ENCODE peak calls at places on chromosomes 11 and 22, in six cellular contexts. One of them, this sample, is unnamed. For H3K36me3, the result is how much of the 10 kb centered on the place peaks cover.

GRCh38 chr11:68936676-68937620 is 33.3 kb downstream of the IGHMBP2 start:
- DNase-seq in left ventricle myocardium inferior: no peak
- DNase-seq in pancreas: no peak
- DNase-seq in brain microvascular endothelial cell: no peak
- DNase-seq in heart right ventricle: no peak
- DNase-seq in psoas muscle: no peak
- DNase-seq in this sample: peak

GRCh38 chr11:32586576-32587190 is 3.1 kb downstream of the EIF3M start:
- DNase-seq in psoas muscle: no peak
- DNase-seq in heart right ventricle: no peak
- DNase-seq in pancreas: no peak
- DNase-seq in left ventricle myocardium inferior: no peak
- DNase-seq in brain microvascular endothelial cell: peak
- DNase-seq in this sample: no peak

GRCh38 chr11:83599066-83599465 is 312.9 kb upstream of the CCDC90B start:
- DNase-seq in brain microvascular endothelial cell: no peak
- DNase-seq in left ventricle myocardium inferior: no peak
- DNase-seq in pancreas: no peak
- DNase-seq in psoas muscle: no peak
- DNase-seq in heart right ventricle: no peak
- DNase-seq in this sample: no peak

GRCh38 chr11:121534131-121535093 is 81.6 kb upstream of the SORL1-AS1 start:
- DNase-seq in brain microvascular endothelial cell: no peak
- DNase-seq in pancreas: no peak
- DNase-seq in heart right ventricle: peak
- DNase-seq in psoas muscle: no peak
- DNase-seq in left ventricle myocardium inferior: no peak
- DNase-seq in this sample: no peak

GRCh38 chr11:93727985-93728791 is 13.1 kb downstream of the TAF1D start:
- DNase-seq in brain microvascular endothelial cell: no peak
- DNase-seq in psoas muscle: no peak
- DNase-seq in pancreas: no peak
- DNase-seq in heart right ventricle: no peak
- DNase-seq in left ventricle myocardium inferior: no peak
- DNase-seq in this sample: no peak

GRCh38 chr11:32982626-32983025 is 33.1 kb upstream of the DEPDC7 start:
- DNase-seq in pancreas: no peak
- DNase-seq in heart right ventricle: no peak
- DNase-seq in psoas muscle: no peak
- DNase-seq in brain microvascular endothelial cell: no peak
- DNase-seq in left ventricle myocardium inferior: no peak
- DNase-seq in this sample: no peak

GRCh38 chr11:120389693-120390584 is 53.7 kb downstream of the ARHGEF12 start:
- DNase-seq in psoas muscle: no peak
- DNase-seq in brain microvascular endothelial cell: no peak
- DNase-seq in left ventricle myocardium inferior: no peak
- DNase-seq in pancreas: no peak
- DNase-seq in heart right ventricle: no peak
- DNase-seq in this sample: no peak

GRCh38 chr11:72703281-72704008 is 29.2 kb upstream of the PDE2A start:
- DNase-seq in left ventricle myocardium inferior: peak
- DNase-seq in brain microvascular endothelial cell: peak
- DNase-seq in pancreas: no peak
- DNase-seq in psoas muscle: peak
- DNase-seq in heart right ventricle: peak
- DNase-seq in this sample: no peak

GRCh38 chr11:72676874-72677341 is 2.7 kb upstream of the PDE2A start:
- DNase-seq in left ventricle myocardium inferior: peak
- DNase-seq in brain microvascular endothelial cell: peak
- DNase-seq in pancreas: peak
- DNase-seq in heart right ventricle: peak
- DNase-seq in psoas muscle: peak
- DNase-seq in this sample: peak

GRCh38 chr11:57681168-57681567 is 13.3 kb downstream of the ZDHHC5 start:
- DNase-seq in pancreas: no peak
- DNase-seq in psoas muscle: no peak
- DNase-seq in left ventricle myocardium inferior: no peak
- DNase-seq in heart right ventricle: no peak
- DNase-seq in brain microvascular endothelial cell: no peak
- DNase-seq in this sample: no peak

GRCh38 chr11:65501530-65502273 is 2.9 kb downstream of the MALAT1 start:
- DNase-seq in psoas muscle: no peak
- DNase-seq in pancreas: no peak
- DNase-seq in left ventricle myocardium inferior: no peak
- DNase-seq in heart right ventricle: no peak
- DNase-seq in brain microvascular endothelial cell: peak
- DNase-seq in this sample: peak

GRCh38 chr11:10669258-10670033 is 24.1 kb downstream of the IRAG1 start:
- DNase-seq in brain microvascular endothelial cell: peak
- DNase-seq in psoas muscle: peak
- DNase-seq in heart right ventricle: no peak
- DNase-seq in left ventricle myocardium inferior: no peak
- DNase-seq in pancreas: no peak
- DNase-seq in this sample: no peak

GRCh38 chr22:50524664-50525103 is 714 bp downstream of the SCO2 start:
- DNase-seq in brain microvascular endothelial cell: no peak
- DNase-seq in psoas muscle: no peak
- DNase-seq in left ventricle myocardium inferior: no peak
- DNase-seq in heart right ventricle: no peak
- DNase-seq in pancreas: no peak
- DNase-seq in this sample: no peak

GRCh38 chr11:125990244-125990643 is 44.4 kb downstream of the VSIG10L2 start:
- DNase-seq in left ventricle myocardium inferior: no peak
- DNase-seq in heart right ventricle: no peak
- DNase-seq in psoas muscle: no peak
- DNase-seq in pancreas: no peak
- DNase-seq in brain microvascular endothelial cell: peak
- DNase-seq in this sample: peak

GRCh38 chr11:34050967-34051348 is 573 bp upstream of the CAPRIN1 start:
- DNase-seq in left ventricle myocardium inferior: no peak
- DNase-seq in brain microvascular endothelial cell: no peak
- DNase-seq in psoas muscle: no peak
- DNase-seq in pancreas: no peak
- DNase-seq in heart right ventricle: no peak
- DNase-seq in this sample: no peak

DNA sequence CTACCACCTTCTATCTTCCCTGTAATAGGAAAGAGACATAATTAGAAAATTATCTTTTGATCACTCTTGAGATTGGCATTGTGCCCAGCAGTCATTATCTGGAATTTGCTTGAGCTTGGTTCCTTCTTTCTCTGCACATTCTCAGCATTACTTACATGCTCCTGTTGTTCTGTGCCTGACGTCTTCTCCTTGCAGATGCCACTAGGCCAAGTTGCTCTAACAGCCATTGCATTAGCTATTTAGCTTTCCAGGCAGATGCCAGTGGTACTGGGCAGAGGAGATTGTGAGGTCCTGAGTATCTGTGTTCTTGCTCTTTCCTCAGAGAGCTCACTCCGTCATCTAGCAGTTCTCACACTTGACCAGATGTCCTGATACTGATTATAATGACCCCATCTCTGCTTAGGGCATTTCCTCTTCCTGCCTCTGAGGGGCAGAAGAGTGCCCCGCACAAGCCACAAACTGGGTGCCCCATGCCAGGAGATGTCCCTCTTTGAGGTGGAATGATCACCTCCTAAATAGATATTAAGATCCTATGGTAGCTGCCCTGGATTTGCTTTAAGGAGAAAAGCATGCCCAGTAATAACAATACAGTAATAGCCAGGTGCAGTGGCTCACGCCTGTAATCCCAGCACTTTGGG is 30.7 kb downstream of the ARHGAP1 start:
- DNase-seq in pancreas: no peak
- DNase-seq in left ventricle myocardium inferior: no peak
- DNase-seq in heart right ventricle: no peak
- DNase-seq in brain microvascular endothelial cell: no peak
- DNase-seq in psoas muscle: no peak
- DNase-seq in this sample: no peak
- TF ChIP-seq CTCF in pancreas: no peak
- TF ChIP-seq CTCF in left ventricle myocardium inferior: peak
- TF ChIP-seq CTCF in heart right ventricle: peak
- TF ChIP-seq CTCF in brain microvascular endothelial cell: peak
- TF ChIP-seq CTCF in psoas muscle: peak
- TF ChIP-seq CTCF in this sample: peak

GRCh38 chr11:44759743-44760476 is 33.1 kb downstream of the TSPAN18 start:
- DNase-seq in pancreas: no peak
- DNase-seq in heart right ventricle: no peak
- DNase-seq in left ventricle myocardium inferior: no peak
- DNase-seq in brain microvascular endothelial cell: no peak
- DNase-seq in psoas muscle: no peak
- DNase-seq in this sample: no peak
- H3K36me3 ChIP-seq in pancreas: under half
- H3K36me3 ChIP-seq in heart right ventricle: under half
- H3K36me3 ChIP-seq in left ventricle myocardium inferior: under half
- H3K36me3 ChIP-seq in brain microvascular endothelial cell: under half
- H3K36me3 ChIP-seq in psoas muscle: under half
- H3K36me3 ChIP-seq in this sample: under half

GRCh38 chr11:6841694-6842093 is 3.8 kb upstream of the OR10A5 start:
- DNase-seq in heart right ventricle: no peak
- DNase-seq in left ventricle myocardium inferior: no peak
- DNase-seq in brain microvascular endothelial cell: no peak
- DNase-seq in psoas muscle: no peak
- DNase-seq in pancreas: no peak
- DNase-seq in this sample: no peak

GRCh38 chr11:6845383-6845782 is at the start of gene OR10A5:
- DNase-seq in pancreas: no peak
- DNase-seq in brain microvascular endothelial cell: no peak
- DNase-seq in psoas muscle: no peak
- DNase-seq in left ventricle myocardium inferior: no peak
- DNase-seq in heart right ventricle: no peak
- DNase-seq in this sample: no peak

GRCh38 chr11:6843670-6844069 is 1.8 kb upstream of the OR10A5 start:
- DNase-seq in pancreas: no peak
- DNase-seq in psoas muscle: no peak
- DNase-seq in left ventricle myocardium inferior: no peak
- DNase-seq in heart right ventricle: no peak
- DNase-seq in brain microvascular endothelial cell: no peak
- DNase-seq in this sample: no peak
- H3K27ac ChIP-seq in pancreas: no peak
- H3K27ac ChIP-seq in psoas muscle: no peak
- H3K27ac ChIP-seq in left ventricle myocardium inferior: no peak
- H3K27ac ChIP-seq in heart right ventricle: no peak
- H3K27ac ChIP-seq in brain microvascular endothelial cell: no peak
- H3K27ac ChIP-seq in this sample: no peak

GRCh38 chr11:134264966-134265365 is 11.2 kb upstream of the GLB1L3 start:
- DNase-seq in left ventricle myocardium inferior: no peak
- DNase-seq in brain microvascular endothelial cell: no peak
- DNase-seq in pancreas: no peak
- DNase-seq in psoas muscle: no peak
- DNase-seq in heart right ventricle: no peak
- DNase-seq in this sample: no peak

GRCh38 chr11:134266440-134266839 is 9.7 kb upstream of the GLB1L3 start:
- DNase-seq in brain microvascular endothelial cell: no peak
- DNase-seq in heart right ventricle: no peak
- DNase-seq in psoas muscle: no peak
- DNase-seq in pancreas: no peak
- DNase-seq in left ventricle myocardium inferior: no peak
- DNase-seq in this sample: no peak

GRCh38 chr11:134267466-134267865 is 8.7 kb upstream of the GLB1L3 start:
- DNase-seq in psoas muscle: no peak
- DNase-seq in pancreas: no peak
- DNase-seq in left ventricle myocardium inferior: no peak
- DNase-seq in brain microvascular endothelial cell: no peak
- DNase-seq in heart right ventricle: no peak
- DNase-seq in this sample: no peak

GRCh38 chr11:134267966-134268365 is 8.2 kb upstream of the GLB1L3 start:
- DNase-seq in psoas muscle: no peak
- DNase-seq in pancreas: no peak
- DNase-seq in left ventricle myocardium inferior: no peak
- DNase-seq in brain microvascular endothelial cell: no peak
- DNase-seq in heart right ventricle: no peak
- DNase-seq in this sample: no peak

GRCh38 chr11:134266841-134267251 is 9.3 kb upstream of the GLB1L3 start:
- DNase-seq in left ventricle myocardium inferior: no peak
- DNase-seq in brain microvascular endothelial cell: peak
- DNase-seq in pancreas: no peak
- DNase-seq in psoas muscle: no peak
- DNase-seq in heart right ventricle: no peak
- DNase-seq in this sample: no peak
- TF ChIP-seq CTCF in left ventricle myocardium inferior: no peak
- TF ChIP-seq CTCF in brain microvascular endothelial cell: no peak
- TF ChIP-seq CTCF in pancreas: no peak
- TF ChIP-seq CTCF in psoas muscle: no peak
- TF ChIP-seq CTCF in heart right ventricle: no peak
- TF ChIP-seq CTCF in this sample: no peak

DNA sequence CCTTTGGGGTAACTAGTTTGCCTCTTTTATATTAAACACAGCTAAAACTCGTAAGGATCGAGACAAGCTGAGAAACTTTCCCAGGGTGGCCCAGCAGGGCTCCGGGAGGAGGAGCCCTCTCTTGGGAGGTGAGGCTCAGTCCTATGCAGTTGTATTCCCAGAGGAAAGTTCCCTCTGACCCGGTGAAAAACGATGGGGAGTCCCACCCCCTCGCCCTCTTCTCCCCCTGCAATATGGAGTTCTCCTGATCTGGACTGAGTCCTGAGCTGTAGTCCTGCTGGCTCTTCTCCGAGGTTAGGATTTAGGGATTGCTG is 1.3 kb downstream of the NTM start:
- DNase-seq in pancreas: no peak
- DNase-seq in heart right ventricle: no peak
- DNase-seq in brain microvascular endothelial cell: no peak
- DNase-seq in left ventricle myocardium inferior: no peak
- DNase-seq in psoas muscle: no peak
- DNase-seq in this sample: no peak
- H3K36me3 ChIP-seq in pancreas: under half
- H3K36me3 ChIP-seq in heart right ventricle: under half
- H3K36me3 ChIP-seq in brain microvascular endothelial cell: under half
- H3K36me3 ChIP-seq in left ventricle myocardium inferior: under half
- H3K36me3 ChIP-seq in psoas muscle: under half
- H3K36me3 ChIP-seq in this sample: under half

DNA sequence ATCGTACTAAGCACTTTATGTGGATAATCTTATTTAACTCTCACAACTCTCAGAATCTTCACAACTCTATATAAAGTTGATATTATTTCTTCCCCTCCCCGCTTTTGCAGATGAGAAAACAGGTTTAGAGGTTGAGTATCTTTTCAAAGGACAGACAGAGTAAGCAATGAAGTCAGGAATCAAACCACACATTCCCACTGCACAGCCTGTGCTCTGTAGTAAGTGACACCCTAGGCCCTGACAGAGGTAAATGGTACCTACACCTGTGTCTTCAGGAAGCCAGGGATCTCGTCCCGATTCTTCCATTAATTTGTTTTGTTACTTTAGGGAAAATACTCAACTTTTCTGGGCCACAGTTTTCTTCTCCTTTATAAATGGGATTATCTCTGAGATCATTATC is 172.5 kb upstream of the MTMR2 start:
- DNase-seq in pancreas: no peak
- DNase-seq in psoas muscle: no peak
- DNase-seq in heart right ventricle: no peak
- DNase-seq in brain microvascular endothelial cell: no peak
- DNase-seq in left ventricle myocardium inferior: no peak
- DNase-seq in this sample: no peak
- H3K27ac ChIP-seq in pancreas: peak
- H3K27ac ChIP-seq in psoas muscle: no peak
- H3K27ac ChIP-seq in heart right ventricle: no peak
- H3K27ac ChIP-seq in brain microvascular endothelial cell: no peak
- H3K27ac ChIP-seq in left ventricle myocardium inferior: no peak
- H3K27ac ChIP-seq in this sample: no peak

This sample was measured in right lobe of liver.